ENCODE peak calls at places on chromosomes 12 and 14, in five cellular contexts. P is H9, Y is H1, E is mesenchymal stem cell, X is neuronal stem cell. J is an unnamed sample.

GRCh38 chr12:94678396-94678795 is 28.0 kb upstream of the TMCC3 start:
- DNase-seq in X (no peak), E (no peak), P (no peak), Y (no peak), J (no peak)

GRCh38 chr12:108377260-108377659 is 38.1 kb upstream of the CMKLR1 start:
- DNase-seq in Y (no peak), X (no peak), E (no peak), P (no peak), J (no peak)

GRCh38 chr12:63916561-63917476 is 72.3 kb downstream of the SRGAP1 start:
- DNase-seq in X (no peak), Y (no peak), P (no peak), E (peak; percentile 54), J (no peak)

GRCh38 chr12:123126294-123127144 is 24.4 kb downstream of the PITPNM2 start:
- DNase-seq in Y (no peak), P (no peak), E (peak; percentile 99), X (no peak), J (peak; percentile 94)

GRCh38 chr12:46372131-46372851 is at the start of gene SLC38A2:
- DNase-seq in X (peak; percentile 86), P (peak; percentile 96), Y (no peak), E (peak; percentile 94), J (peak; percentile 97)

GRCh38 chr14:102028733-102029132 is 58.1 kb downstream of the HSP90AA1 start:
- DNase-seq in X (no peak), P (no peak), E (peak; percentile 48), Y (no peak), J (peak; percentile 89)

GRCh38 chr12:10101042-10101579 is 2.3 kb upstream of the CLEC1A start:
- DNase-seq in Y (no peak), E (peak; percentile 23), P (no peak), X (no peak), J (peak; percentile 98)

GRCh38 chr12:12918781-12919180 is 27.4 kb downstream of the GPRC5A start:
- DNase-seq in Y (no peak), X (no peak), E (no peak), P (no peak), J (peak; percentile 77)

GRCh38 chr14:67360469-67361206 is 510 bp downstream of the EIF2S1 start:
- DNase-seq in X (no peak), P (no peak), E (no peak), Y (no peak), J (no peak)

GRCh38 chr12:10012630-10013330 is 2.4 kb downstream of the CLEC12B start:
- DNase-seq in E (no peak), P (no peak), X (no peak), Y (no peak), J (no peak)

GRCh38 chr12:104737113-104737512 is 221.0 kb downstream of the SLC41A2 start:
- DNase-seq in X (no peak), Y (no peak), P (no peak), E (no peak), J (no peak)

GRCh38 chr14:48792376-48793024 is 793.7 kb downstream of the RPS29 start:
- DNase-seq in X (no peak), E (peak; percentile 38), P (peak; percentile 33), Y (no peak), J (no peak)

GRCh38 chr12:10366875-10367274 is 23.0 kb downstream of the KLRK1 start:
- DNase-seq in E (peak; percentile 40), P (no peak), Y (no peak), X (no peak), J (no peak)

GRCh38 chr14:103074699-103075341 is 9.2 kb upstream of the LBHD2 start:
- DNase-seq in P (peak; percentile 69), X (no peak), Y (no peak), E (no peak), J (no peak)

GRCh38 chr12:121060149-121061001 is 21.3 kb upstream of the OASL start:
- DNase-seq in X (peak; percentile 29), P (peak; percentile 83), E (peak; percentile 82), Y (peak; percentile 84), J (peak; percentile 21)

GRCh38 chr12:117025481-117026151 is 73.6 kb downstream of the TESC start:
- DNase-seq in P (peak; percentile 89), E (peak; percentile 74), X (peak; percentile 71), Y (peak; percentile 90), J (peak; percentile 44)

GRCh38 chr12:46674126-46674525 is 151.7 kb downstream of the SLC38A4 start:
- DNase-seq in P (no peak), X (no peak), E (no peak), Y (no peak), J (no peak)

GRCh38 chr14:104512771-104513640 is 66.6 kb upstream of the C14orf180 start:
- DNase-seq in E (no peak), Y (peak; percentile 43), X (no peak), P (peak; percentile 24), J (no peak)

GRCh38 chr12:131852551-131853299 is 24.5 kb downstream of the MMP17 start:
- DNase-seq in X (no peak), E (no peak), Y (no peak), P (peak; percentile 36), J (no peak)

GRCh38 chr14:64293976-64294671 is at the start of gene ESR2:
- DNase-seq in E (peak; percentile 60), P (peak; percentile 56), X (peak; percentile 48), Y (peak; percentile 73), J (no peak)

GRCh38 chr14:105838591-105839424 is 312.4 kb downstream of the TMEM121 start:
- DNase-seq in X (no peak), P (peak; percentile 10), Y (no peak), E (no peak), J (no peak)

GRCh38 chr12:130086248-130086647 is 76.0 kb upstream of the FZD10 start:
- DNase-seq in E (no peak), X (no peak), P (no peak), Y (no peak), J (no peak)

GRCh38 chr12:58757422-58757821 is 162.9 kb downstream of the LRIG3 start:
- DNase-seq in Y (no peak), P (no peak), X (no peak), E (peak; percentile 94), J (no peak)

GRCh38 chr12:43148711-43149110 is 403.3 kb downstream of the ADAMTS20 start:
- DNase-seq in E (no peak), X (no peak), P (no peak), Y (no peak), J (no peak)

GRCh38 chr12:508795-509194 is 49.1 kb downstream of the B4GALNT3 start:
- DNase-seq in E (no peak), P (no peak), X (no peak), Y (no peak), J (no peak)

GRCh38 chr12:28887591-28887990 is 261.5 kb upstream of the FAR2 start:
- DNase-seq in X (no peak), Y (no peak), P (no peak), E (peak; percentile 26), J (no peak)

GRCh38 chr12:100798799-100799198 is 4.2 kb downstream of the ANO4 start:
- DNase-seq in E (peak; percentile 95), X (no peak), Y (no peak), P (no peak), J (no peak)

GRCh38 chr12:123140675-123141614 is 9.9 kb downstream of the PITPNM2 start:
- DNase-seq in X (no peak), P (no peak), E (peak; percentile 22), Y (no peak), J (no peak)

GRCh38 chr14:90645842-90646443 is 170.3 kb downstream of the TTC7B start:
- DNase-seq in Y (peak; percentile 67), P (peak; percentile 91), E (no peak), X (no peak), J (peak; percentile 68)

GRCh38 chr14:36580856-36581831 is 1.3 kb downstream of the NKX2-8 start:
- DNase-seq in P (peak; percentile 61), E (peak; percentile 37), X (no peak), Y (peak; percentile 74), J (peak; percentile 7)

GRCh38 chr12:112798019-112798760 is 6.6 kb downstream of the RPH3A start:
- DNase-seq in Y (no peak), X (no peak), P (no peak), E (no peak), J (no peak)

GRCh38 chr12:29700761-29701481 is 82.8 kb downstream of the TMTC1 start:
- DNase-seq in E (no peak), Y (no peak), P (no peak), X (no peak), J (no peak)

GRCh38 chr12:66301944-66302826 is at the start of gene HELB:
- DNase-seq in X (peak; percentile 93), Y (peak; percentile 96), P (peak; percentile 99), E (peak; percentile 97), J (peak; percentile 97)

GRCh38 chr14:81303258-81303935 is 82.6 kb upstream of the GTF2A1 start:
- DNase-seq in X (no peak), E (no peak), Y (no peak), P (no peak), J (peak; percentile 93)
- H3K14ac ChIP-seq in X (no peak overlapping the region), E (no peak overlapping the region), Y (no peak overlapping the region), P (no peak overlapping the region), J (no peak overlapping the region)

DNA sequence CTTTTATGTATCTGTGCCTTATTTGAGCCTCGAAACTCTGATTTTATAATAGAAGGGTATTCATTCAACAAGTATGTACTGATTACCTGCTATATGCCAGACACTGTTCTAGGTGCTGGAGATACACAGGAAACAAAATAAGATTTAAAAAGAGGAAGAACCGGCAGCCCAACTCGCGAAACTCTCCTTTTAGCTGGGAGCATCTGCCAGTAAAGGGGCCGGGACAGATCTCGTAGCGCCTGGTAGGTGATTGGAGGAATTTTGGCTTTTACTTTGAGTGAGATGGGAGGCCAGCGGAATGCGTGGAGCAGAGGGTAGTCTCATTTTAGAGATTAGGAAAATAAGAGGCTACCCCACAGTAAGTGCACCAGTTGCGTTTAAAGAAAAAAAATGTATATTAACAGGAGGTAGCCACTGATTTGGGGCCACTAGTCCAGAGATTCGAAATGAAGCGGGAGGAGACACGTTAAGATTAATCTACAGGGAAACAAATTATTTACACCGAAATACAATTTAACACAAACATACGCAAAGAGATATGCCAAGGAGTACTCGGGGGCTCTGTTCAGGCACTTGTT is 519 bp upstream of the MON2 start:
- DNase-seq in X (no peak), E (peak; percentile 46), Y (peak; percentile 52), P (peak; percentile 57), J (peak; percentile 64)
- H2BK12ac ChIP-seq in X (no peak overlapping the region), E (no peak overlapping the region), Y (no peak overlapping the region), P (no peak overlapping the region), J (no peak overlapping the region)

DNA sequence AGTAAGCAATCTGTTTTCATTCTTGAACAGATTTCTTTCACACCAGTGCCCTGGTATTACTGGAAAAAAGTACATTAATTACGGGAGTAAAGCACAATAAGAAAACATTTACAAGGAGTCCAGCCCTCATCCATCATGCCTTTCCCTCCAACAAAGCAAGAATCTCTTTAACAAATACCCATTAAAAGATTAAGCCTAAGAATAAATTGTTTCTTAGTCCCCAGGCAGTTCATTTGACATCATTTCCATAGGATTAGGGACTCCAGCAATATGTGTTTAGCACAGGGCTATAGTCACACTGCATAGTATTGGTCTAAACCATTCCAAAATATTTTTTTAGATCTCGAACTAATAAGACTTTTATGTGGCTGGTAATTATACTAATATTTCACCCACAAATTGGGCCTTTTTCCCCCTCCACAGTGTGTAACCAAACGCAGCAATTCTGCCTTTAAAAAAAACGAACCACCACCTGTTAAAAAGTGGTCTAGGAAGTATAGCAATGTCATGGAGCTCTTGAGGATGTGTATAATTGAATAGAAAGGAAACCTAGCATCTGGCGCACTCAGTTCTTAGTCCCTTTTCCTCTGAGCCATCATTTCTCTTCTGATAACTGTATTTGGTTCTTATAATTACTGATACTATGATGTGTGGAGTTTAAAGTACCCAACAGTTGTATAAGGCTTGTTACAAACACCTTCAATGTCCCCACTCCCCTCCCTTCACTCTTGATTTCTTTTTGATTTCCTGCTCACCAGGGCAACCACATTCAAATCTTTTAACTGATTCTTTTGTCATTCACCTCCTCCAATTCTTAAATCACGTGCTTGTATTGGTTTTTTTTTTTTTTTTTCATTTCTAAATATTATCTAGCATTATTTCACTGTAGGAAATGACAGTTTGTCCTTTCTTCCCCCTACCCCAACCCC is 138.7 kb downstream of the ETV6 start:
- DNase-seq in X (no peak), P (no peak), E (no peak), Y (no peak), J (no peak)
- H3K4me2 ChIP-seq in X (no peak overlapping the region), P (no peak overlapping the region), E (no peak overlapping the region), Y (no peak overlapping the region), J (no peak overlapping the region)

GRCh38 chr14:22837750-22838538 is 1.6 kb downstream of the MMP14 start:
- DNase-seq in E (peak; percentile 57), Y (peak; percentile 61), P (no peak), X (no peak), J (peak; percentile 46)
- H3K14ac ChIP-seq in E (peak overlapping the region; percentile 90), Y (no peak overlapping the region), P (peak overlapping the region; percentile 16), X (no peak overlapping the region), J (peak overlapping the region; percentile 99)